ENCODE peak calls at places on chromosomes 3 and 15, in five cellular contexts. V is epithelial cell of esophagus, R is AG04449, Z is GM13977, X is upper lobe of right lung. O is an unnamed sample.

GRCh38 chr15:48046813-48047483 is 73.8 kb upstream of the SLC24A5 start:
- DNase-seq in Z (no peak), V (no peak), X (no peak), R (no peak), O (no peak)

GRCh38 chr15:100934735-100935134 is 15.6 kb downstream of the LRRK1 start:
- DNase-seq in R (no peak), Z (no peak), X (no peak), V (no peak), O (no peak)

GRCh38 chr3:163878396-163878795 is 1199.9 kb downstream of the SI start:
- DNase-seq in X (no peak), R (no peak), V (peak), Z (no peak), O (no peak)

GRCh38 chr15:59668571-59668970 is 11.3 kb upstream of the GTF2A2 start:
- DNase-seq in Z (no peak), R (no peak), X (no peak), V (no peak), O (no peak)

GRCh38 chr15:29568840-29569532 is 253.3 kb downstream of the TJP1 start:
- DNase-seq in R (no peak), V (peak), Z (no peak), X (no peak), O (peak)

GRCh38 chr3:171829841-171830559 is 13.1 kb upstream of the TMEM212 start:
- DNase-seq in Z (peak), V (peak), R (no peak), X (peak), O (peak)

GRCh38 chr15:43215961-43216360 is 4.9 kb downstream of the EPB42 start:
- DNase-seq in R (no peak), V (peak), X (no peak), Z (no peak), O (peak)

GRCh38 chr3:17233398-17233800 is 348.6 kb downstream of the PLCL2 start:
- DNase-seq in V (peak), X (no peak), Z (peak), R (no peak), O (peak)

GRCh38 chr15:80485370-80486164 is 81.4 kb downstream of the ARNT2 start:
- DNase-seq in X (no peak), Z (no peak), V (peak), R (no peak), O (peak)

GRCh38 chr3:108441081-108441507 is 69.3 kb downstream of the MYH15 start:
- DNase-seq in V (no peak), X (no peak), R (no peak), Z (no peak), O (no peak)

GRCh38 chr3:114103858-114104257 is 47.3 kb downstream of the QTRT2 start:
- DNase-seq in Z (no peak), V (no peak), R (no peak), X (no peak), O (no peak)
- TF ChIP-seq CTCF in Z (no peak), V (no peak), R (no peak), X (no peak), O (no peak)

DNA sequence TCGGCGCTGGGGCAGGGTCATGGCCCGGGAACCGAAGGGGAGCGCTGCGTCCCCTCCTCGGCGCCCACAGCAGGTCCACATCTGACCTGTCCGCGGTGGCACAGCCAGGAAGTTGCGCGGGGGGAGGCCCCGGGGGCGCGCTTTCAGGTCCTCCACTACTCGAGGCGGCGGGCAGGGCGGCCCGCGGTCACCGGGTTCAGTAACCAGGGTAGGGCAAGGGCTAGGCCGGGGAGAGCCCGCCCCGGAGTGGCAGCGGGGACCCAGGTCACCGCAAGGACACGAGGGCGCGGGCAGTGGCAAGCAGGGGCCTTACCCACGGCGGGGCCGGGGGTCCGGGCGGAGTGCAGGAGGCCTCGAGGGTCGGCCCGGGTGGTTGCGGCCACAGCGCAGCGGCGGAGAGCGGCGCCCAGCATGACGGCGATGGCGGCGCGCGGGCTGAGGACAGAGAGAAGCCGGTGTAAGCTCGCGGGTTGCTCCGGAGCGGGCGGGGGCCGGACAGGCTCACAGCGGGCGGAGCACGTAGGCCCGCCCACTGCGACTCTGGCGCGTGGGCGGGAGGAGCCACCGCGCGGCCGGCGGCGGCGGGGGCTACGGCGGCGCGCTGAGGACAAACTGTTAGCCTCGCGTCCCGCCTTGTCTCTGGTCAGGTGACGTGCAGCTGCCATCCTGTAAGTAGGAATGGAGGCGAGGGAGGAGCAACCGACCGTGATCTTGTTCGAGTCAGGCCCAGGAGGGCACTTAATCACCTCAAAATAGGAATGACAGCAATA is at the start of gene COX5A:
- DNase-seq in X (peak), V (peak), Z (peak), R (peak), O (peak)
- TF ChIP-seq CTCF in X (no peak), V (no peak), Z (peak), R (no peak), O (no peak)

GRCh38 chr15:31461911-31462480 is 135.4 kb downstream of the KLF13 start:
- DNase-seq in R (no peak), Z (no peak), V (no peak), X (peak), O (no peak)
- TF ChIP-seq CTCF in R (no peak), Z (peak), V (peak), X (no peak), O (peak)

GRCh38 chr3:132161608-132162007 is 126.8 kb upstream of the CPNE4 start:
- DNase-seq in X (no peak), V (no peak), Z (no peak), R (no peak), O (no peak)
- TF ChIP-seq CTCF in X (no peak), V (no peak), Z (no peak), R (no peak), O (no peak)

GRCh38 chr3:13107661-13108060 is 34.4 kb upstream of the IQSEC1 start:
- DNase-seq in V (no peak), X (peak), Z (no peak), R (no peak), O (no peak)
- TF ChIP-seq CTCF in V (no peak), X (no peak), Z (no peak), R (no peak), O (no peak)

GRCh38 chr3:50352762-50353161 is 2.1 kb downstream of the CYB561D2 start:
- DNase-seq in V (peak), R (no peak), X (no peak), Z (no peak), O (peak)
- TF ChIP-seq CTCF in V (peak), R (peak), X (peak), Z (peak), O (peak)

DNA sequence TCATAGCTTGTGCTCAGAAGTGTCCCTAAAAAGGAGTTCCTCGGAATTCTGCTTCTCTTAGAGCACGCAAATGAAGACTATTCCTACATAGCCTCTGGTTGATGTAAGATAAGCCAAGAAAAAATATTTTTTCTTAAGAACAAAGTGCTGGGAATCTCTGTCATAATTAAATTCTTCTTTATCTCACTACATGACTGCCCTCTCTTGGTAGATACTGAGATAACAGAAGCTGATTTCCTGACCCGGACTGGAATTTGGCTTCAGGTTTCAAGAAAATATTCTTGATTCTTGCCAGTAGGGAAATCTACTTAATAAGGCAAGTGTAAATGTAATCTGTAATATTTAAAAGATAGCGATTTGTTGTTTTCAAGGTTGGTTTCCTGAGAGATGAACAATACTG is 31.3 kb upstream of the SETMAR start:
- DNase-seq in Z (peak), V (peak), R (no peak), X (no peak), O (peak)
- TF ChIP-seq CTCF in Z (peak), V (peak), R (peak), X (peak), O (peak)

GRCh38 chr15:56820333-56820732 is 87.0 kb upstream of the ZNF280D start:
- DNase-seq in V (no peak), X (no peak), R (no peak), Z (no peak), O (no peak)
- TF ChIP-seq CTCF in V (no peak), X (no peak), R (no peak), Z (no peak), O (no peak)

DNA sequence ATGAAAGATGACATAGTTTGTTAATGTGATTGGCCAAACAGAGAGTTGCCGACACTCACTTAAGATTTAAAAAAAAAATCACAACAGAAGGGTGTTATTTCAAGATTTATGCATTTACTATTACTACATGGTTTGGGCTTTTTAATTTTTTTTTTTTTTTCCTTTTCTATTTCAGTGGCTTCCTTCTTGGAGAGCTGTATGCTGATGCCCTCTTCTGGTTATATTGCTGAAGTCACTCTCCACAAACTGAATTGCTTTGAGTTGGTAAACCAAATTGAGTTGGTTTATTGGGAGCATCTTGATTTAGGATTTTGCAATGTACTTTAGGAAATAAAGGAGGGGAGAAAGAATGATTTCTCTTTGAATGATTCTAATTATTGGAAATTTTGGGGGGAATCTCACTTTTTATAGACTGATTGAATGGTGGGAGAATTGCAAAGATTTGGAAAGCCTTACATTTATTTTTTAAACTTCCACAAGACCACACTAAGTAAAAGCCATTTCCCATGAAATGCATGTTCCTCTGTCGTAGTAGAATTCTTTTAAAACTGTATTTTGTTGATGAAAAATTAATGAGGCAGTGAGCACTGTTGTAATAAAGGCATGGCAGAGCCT is 186.6 kb upstream of the FEZF2 start:
- DNase-seq in R (no peak), X (no peak), Z (no peak), V (peak), O (peak)
- TF ChIP-seq CTCF in R (peak), X (peak), Z (peak), V (peak), O (peak)

DNA sequence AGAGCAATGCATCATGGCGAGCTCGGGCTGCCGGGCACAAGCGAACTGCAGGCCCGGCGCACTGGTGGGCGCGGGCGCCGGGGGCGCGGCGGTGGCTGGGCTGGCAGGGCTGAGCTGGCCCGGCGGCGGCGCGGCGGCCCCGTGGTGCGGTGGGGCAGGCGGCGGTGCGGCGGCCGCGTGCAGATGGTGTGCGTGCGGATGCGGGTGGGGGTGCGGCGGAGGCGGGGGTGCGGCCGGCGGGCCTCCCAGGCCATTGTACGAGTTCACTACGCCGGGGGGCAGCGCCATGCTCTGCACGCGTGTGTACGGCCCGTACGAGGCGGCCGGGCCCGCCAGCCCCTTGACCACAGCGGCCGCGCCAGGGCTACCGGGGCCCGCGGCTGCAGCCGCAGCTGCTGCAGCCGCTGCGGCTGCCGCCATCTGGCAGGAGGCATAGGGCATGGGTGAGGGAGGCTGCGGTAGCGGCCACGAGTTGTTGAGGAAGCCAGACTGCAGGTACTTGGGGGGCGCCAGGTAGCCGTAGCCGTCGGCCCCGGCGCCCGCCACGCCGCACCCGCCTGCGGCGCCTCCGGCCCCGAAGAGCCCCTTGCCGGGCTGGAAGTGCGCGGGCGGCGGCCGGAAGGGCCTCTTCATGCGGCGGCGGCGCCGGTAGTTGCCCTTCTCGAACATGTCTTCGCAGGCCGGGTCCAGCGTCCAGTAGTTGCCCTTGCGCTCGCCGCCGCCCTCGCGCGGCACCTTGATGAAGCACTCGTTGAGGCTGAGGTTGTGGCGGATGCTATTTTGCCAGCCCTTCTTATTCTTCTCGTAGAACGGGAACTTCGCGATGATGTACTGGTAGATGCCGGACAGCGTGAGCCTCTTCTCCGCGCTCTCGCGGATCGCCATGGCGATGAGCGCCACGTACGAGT is 1.0 kb downstream of the FOXL2 start:
- DNase-seq in R (no peak), X (no peak), V (peak), Z (no peak), O (peak)
- TF ChIP-seq CTCF in R (peak), X (peak), V (peak), Z (peak), O (peak)